ENCODE peak calls at places on chromosomes 7 and 10, in four cellular contexts. One of them, this sample, is unnamed.

GRCh38 chr10:97024181-97025073 is 161.3 kb downstream of the SLIT1 start:
- DNase-seq in fibroblast of villous mesenchyme: peak
- DNase-seq in esophagus squamous epithelium: no peak
- DNase-seq in transverse colon: no peak
- DNase-seq in this sample: no peak

GRCh38 chr7:38744746-38745145 is 113.6 kb upstream of the AMPH start:
- DNase-seq in fibroblast of villous mesenchyme: peak
- DNase-seq in esophagus squamous epithelium: no peak
- DNase-seq in transverse colon: no peak
- DNase-seq in this sample: no peak

GRCh38 chr10:91034494-91035157 is 113.7 kb upstream of the ANKRD1 start:
- DNase-seq in fibroblast of villous mesenchyme: peak
- DNase-seq in esophagus squamous epithelium: no peak
- DNase-seq in transverse colon: peak
- DNase-seq in this sample: no peak

GRCh38 chr7:18667466-18667865 is 171.9 kb downstream of the HDAC9 start:
- DNase-seq in fibroblast of villous mesenchyme: peak
- DNase-seq in esophagus squamous epithelium: no peak
- DNase-seq in transverse colon: no peak
- DNase-seq in this sample: no peak

GRCh38 chr7:43431020-43431595 is 151.8 kb upstream of the STK17A start:
- DNase-seq in fibroblast of villous mesenchyme: peak
- DNase-seq in esophagus squamous epithelium: no peak
- DNase-seq in transverse colon: no peak
- DNase-seq in this sample: no peak

GRCh38 chr10:15370212-15370740 is 813 bp downstream of the FAM171A1 start:
- DNase-seq in fibroblast of villous mesenchyme: peak
- DNase-seq in esophagus squamous epithelium: no peak
- DNase-seq in transverse colon: peak
- DNase-seq in this sample: no peak

GRCh38 chr7:107039199-107039900 is 5.2 kb upstream of the PRKAR2B start:
- DNase-seq in fibroblast of villous mesenchyme: no peak
- DNase-seq in esophagus squamous epithelium: no peak
- DNase-seq in transverse colon: no peak
- DNase-seq in this sample: no peak

GRCh38 chr7:86961686-86962085 is 97.8 kb downstream of the ELAPOR2 start:
- DNase-seq in fibroblast of villous mesenchyme: no peak
- DNase-seq in esophagus squamous epithelium: no peak
- DNase-seq in transverse colon: no peak
- DNase-seq in this sample: no peak

GRCh38 chr7:116354546-116355422 is 144.4 kb downstream of the TES start:
- DNase-seq in fibroblast of villous mesenchyme: peak
- DNase-seq in esophagus squamous epithelium: no peak
- DNase-seq in transverse colon: peak
- DNase-seq in this sample: no peak

GRCh38 chr10:106741131-106741530 is 423.4 kb downstream of the SORCS1 start:
- DNase-seq in fibroblast of villous mesenchyme: no peak
- DNase-seq in esophagus squamous epithelium: no peak
- DNase-seq in transverse colon: no peak
- DNase-seq in this sample: no peak

GRCh38 chr10:102434251-102434913 is 2.0 kb upstream of the CUEDC2 start:
- DNase-seq in fibroblast of villous mesenchyme: peak
- DNase-seq in esophagus squamous epithelium: no peak
- DNase-seq in transverse colon: no peak
- DNase-seq in this sample: no peak

GRCh38 chr7:68888971-68889385 is 709.3 kb upstream of the AUTS2 start:
- DNase-seq in fibroblast of villous mesenchyme: no peak
- DNase-seq in esophagus squamous epithelium: no peak
- DNase-seq in transverse colon: no peak
- DNase-seq in this sample: no peak

GRCh38 chr10:86290933-86291615 is 75.5 kb downstream of the GRID1 start:
- DNase-seq in fibroblast of villous mesenchyme: no peak
- DNase-seq in esophagus squamous epithelium: no peak
- DNase-seq in transverse colon: no peak
- DNase-seq in this sample: no peak

GRCh38 chr7:522071-522937 is 2.7 kb upstream of the PDGFA start:
- DNase-seq in fibroblast of villous mesenchyme: peak
- DNase-seq in esophagus squamous epithelium: no peak
- DNase-seq in transverse colon: peak
- DNase-seq in this sample: peak
- H3K4me3 ChIP-seq in fibroblast of villous mesenchyme: peak
- H3K4me3 ChIP-seq in esophagus squamous epithelium: peak
- H3K4me3 ChIP-seq in transverse colon: peak
- H3K4me3 ChIP-seq in this sample: peak

DNA sequence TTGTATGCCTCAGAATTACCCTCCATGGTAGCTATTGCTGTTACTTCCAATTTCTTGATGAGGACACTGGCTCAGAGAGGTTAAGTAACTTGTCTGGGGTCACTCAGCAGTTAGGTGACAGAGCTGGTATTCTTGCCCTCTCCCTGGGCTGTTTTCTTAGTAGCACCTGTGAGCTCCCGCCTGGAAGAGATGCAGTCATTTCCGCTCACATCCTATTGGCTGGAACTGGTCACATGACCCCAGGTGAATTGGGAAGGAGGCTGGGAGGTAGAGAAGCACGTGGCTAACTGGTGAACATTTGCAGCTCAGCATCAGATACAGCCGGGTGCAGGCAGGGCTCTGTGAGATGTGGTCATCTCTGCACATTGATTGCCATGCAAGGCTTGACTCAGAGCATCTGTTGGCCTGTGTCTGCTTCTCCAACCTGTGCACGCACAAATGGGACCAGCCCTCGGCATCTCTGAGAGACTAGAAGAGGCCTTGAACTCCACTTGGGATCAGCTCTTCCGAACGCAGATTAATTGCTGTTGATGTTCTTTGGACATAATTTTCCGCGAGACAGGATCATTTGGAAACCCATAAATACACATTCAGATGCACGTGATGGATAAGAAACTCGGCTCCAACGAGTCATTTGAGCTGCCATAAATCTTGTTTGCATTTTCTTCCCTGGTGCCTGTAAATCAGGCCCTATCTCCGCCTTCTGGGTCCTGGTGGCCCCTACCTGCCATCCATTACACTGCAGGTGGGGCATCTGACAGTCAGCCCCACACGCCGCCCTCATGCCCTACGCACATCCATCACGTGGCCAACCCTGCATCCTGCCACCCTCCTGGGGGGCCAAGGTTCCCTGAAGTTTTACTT is 42.8 kb downstream of the MYL10 start:
- DNase-seq in fibroblast of villous mesenchyme: no peak
- DNase-seq in esophagus squamous epithelium: no peak
- DNase-seq in transverse colon: peak
- DNase-seq in this sample: no peak
- H3K4me3 ChIP-seq in fibroblast of villous mesenchyme: no peak
- H3K4me3 ChIP-seq in esophagus squamous epithelium: no peak
- H3K4me3 ChIP-seq in transverse colon: no peak
- H3K4me3 ChIP-seq in this sample: no peak

GRCh38 chr10:3805227-3805790 is 20.3 kb upstream of the KLF6 start:
- DNase-seq in fibroblast of villous mesenchyme: peak
- DNase-seq in esophagus squamous epithelium: no peak
- DNase-seq in transverse colon: no peak
- DNase-seq in this sample: no peak
- H3K4me3 ChIP-seq in fibroblast of villous mesenchyme: no peak
- H3K4me3 ChIP-seq in esophagus squamous epithelium: peak
- H3K4me3 ChIP-seq in transverse colon: peak
- H3K4me3 ChIP-seq in this sample: no peak

GRCh38 chr10:110848106-110848505 is 23.6 kb upstream of the PDCD4 start:
- DNase-seq in fibroblast of villous mesenchyme: no peak
- DNase-seq in esophagus squamous epithelium: no peak
- DNase-seq in transverse colon: no peak
- DNase-seq in this sample: no peak

GRCh38 chr10:110850099-110850498 is 21.6 kb upstream of the PDCD4 start:
- DNase-seq in fibroblast of villous mesenchyme: no peak
- DNase-seq in esophagus squamous epithelium: no peak
- DNase-seq in transverse colon: no peak
- DNase-seq in this sample: no peak

GRCh38 chr10:110845756-110846620 is 25.7 kb upstream of the PDCD4 start:
- DNase-seq in fibroblast of villous mesenchyme: no peak
- DNase-seq in esophagus squamous epithelium: no peak
- DNase-seq in transverse colon: peak
- DNase-seq in this sample: no peak

GRCh38 chr10:110845372-110845755 is 26.4 kb upstream of the PDCD4 start:
- DNase-seq in fibroblast of villous mesenchyme: no peak
- DNase-seq in esophagus squamous epithelium: no peak
- DNase-seq in transverse colon: no peak
- DNase-seq in this sample: no peak

GRCh38 chr10:110847351-110847750 is 24.4 kb upstream of the PDCD4 start:
- DNase-seq in fibroblast of villous mesenchyme: no peak
- DNase-seq in esophagus squamous epithelium: no peak
- DNase-seq in transverse colon: no peak
- DNase-seq in this sample: no peak
- H3K4me3 ChIP-seq in fibroblast of villous mesenchyme: no peak
- H3K4me3 ChIP-seq in esophagus squamous epithelium: no peak
- H3K4me3 ChIP-seq in transverse colon: no peak
- H3K4me3 ChIP-seq in this sample: no peak

GRCh38 chr10:125116041-125116649 is 44.2 kb downstream of the CTBP2 start:
- DNase-seq in fibroblast of villous mesenchyme: no peak
- DNase-seq in esophagus squamous epithelium: no peak
- DNase-seq in transverse colon: no peak
- DNase-seq in this sample: no peak
- H3K4me3 ChIP-seq in fibroblast of villous mesenchyme: no peak
- H3K4me3 ChIP-seq in esophagus squamous epithelium: no peak
- H3K4me3 ChIP-seq in transverse colon: no peak
- H3K4me3 ChIP-seq in this sample: no peak

DNA sequence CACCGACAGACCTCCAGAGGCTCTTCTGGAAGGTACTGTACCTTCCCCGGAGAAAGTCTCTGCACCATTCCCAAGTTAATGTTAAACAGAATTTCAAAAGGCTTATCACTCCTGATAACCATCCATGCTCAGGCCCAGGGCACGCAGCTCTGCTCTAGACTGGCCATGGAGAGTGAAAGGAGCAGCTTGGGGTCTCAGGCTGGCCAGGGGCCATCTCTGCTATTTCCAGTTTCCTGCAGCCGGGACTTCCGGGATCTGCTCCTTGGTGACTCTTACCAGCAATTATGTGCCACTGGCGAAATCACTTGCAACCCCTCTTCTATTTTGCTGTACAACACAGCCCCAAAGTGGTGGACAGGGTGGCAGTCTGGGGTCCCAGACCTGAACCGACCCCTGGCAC is 6.0 kb downstream of the CLDN15 start:
- DNase-seq in fibroblast of villous mesenchyme: no peak
- DNase-seq in esophagus squamous epithelium: no peak
- DNase-seq in transverse colon: no peak
- DNase-seq in this sample: no peak
- H3K4me3 ChIP-seq in fibroblast of villous mesenchyme: no peak
- H3K4me3 ChIP-seq in esophagus squamous epithelium: peak
- H3K4me3 ChIP-seq in transverse colon: peak
- H3K4me3 ChIP-seq in this sample: no peak

GRCh38 chr7:71419546-71420337 is 287.8 kb downstream of the GALNT17 start:
- DNase-seq in fibroblast of villous mesenchyme: no peak
- DNase-seq in esophagus squamous epithelium: no peak
- DNase-seq in transverse colon: no peak
- DNase-seq in this sample: no peak

GRCh38 chr7:71429116-71429515 is 297.2 kb downstream of the GALNT17 start:
- DNase-seq in fibroblast of villous mesenchyme: no peak
- DNase-seq in esophagus squamous epithelium: no peak
- DNase-seq in transverse colon: no peak
- DNase-seq in this sample: no peak

GRCh38 chr7:71422104-71422503 is 290.2 kb downstream of the GALNT17 start:
- DNase-seq in fibroblast of villous mesenchyme: no peak
- DNase-seq in esophagus squamous epithelium: no peak
- DNase-seq in transverse colon: no peak
- DNase-seq in this sample: no peak

GRCh38 chr7:71430246-71430645 is 298.3 kb downstream of the GALNT17 start:
- DNase-seq in fibroblast of villous mesenchyme: no peak
- DNase-seq in esophagus squamous epithelium: no peak
- DNase-seq in transverse colon: no peak
- DNase-seq in this sample: no peak

DNA sequence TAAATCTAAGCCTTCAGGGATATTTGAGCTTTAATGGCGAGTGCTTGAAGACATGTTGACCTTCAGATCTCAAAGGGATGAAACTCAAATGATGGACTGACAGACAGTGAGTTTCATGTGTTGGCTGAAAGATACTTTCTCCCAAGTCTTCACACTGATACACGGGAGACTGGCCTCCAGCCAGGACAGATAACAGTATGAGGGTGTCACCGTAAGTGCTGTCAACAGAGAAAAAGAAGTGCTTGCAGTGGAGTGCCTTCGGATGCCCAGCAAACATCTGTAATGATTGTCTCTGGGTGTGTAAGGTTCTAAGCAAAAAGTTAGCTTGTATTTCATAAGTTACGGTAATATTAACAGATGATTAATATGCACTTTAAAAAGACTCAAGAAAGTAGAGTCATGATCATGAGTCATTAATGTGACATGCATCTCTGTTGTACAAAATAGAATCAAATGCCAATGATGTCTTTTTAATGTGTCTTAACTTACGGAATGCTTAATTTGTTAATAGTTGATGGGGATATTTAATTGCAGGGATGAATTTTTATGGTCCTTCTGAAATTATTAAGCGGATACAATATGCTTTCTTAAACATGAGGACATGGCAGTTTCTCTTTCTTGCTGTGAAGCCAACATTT is 292.3 kb downstream of the GALNT17 start:
- DNase-seq in fibroblast of villous mesenchyme: no peak
- DNase-seq in esophagus squamous epithelium: no peak
- DNase-seq in transverse colon: no peak
- DNase-seq in this sample: no peak
- H3K4me3 ChIP-seq in fibroblast of villous mesenchyme: no peak
- H3K4me3 ChIP-seq in esophagus squamous epithelium: no peak
- H3K4me3 ChIP-seq in transverse colon: no peak
- H3K4me3 ChIP-seq in this sample: no peak

DNA sequence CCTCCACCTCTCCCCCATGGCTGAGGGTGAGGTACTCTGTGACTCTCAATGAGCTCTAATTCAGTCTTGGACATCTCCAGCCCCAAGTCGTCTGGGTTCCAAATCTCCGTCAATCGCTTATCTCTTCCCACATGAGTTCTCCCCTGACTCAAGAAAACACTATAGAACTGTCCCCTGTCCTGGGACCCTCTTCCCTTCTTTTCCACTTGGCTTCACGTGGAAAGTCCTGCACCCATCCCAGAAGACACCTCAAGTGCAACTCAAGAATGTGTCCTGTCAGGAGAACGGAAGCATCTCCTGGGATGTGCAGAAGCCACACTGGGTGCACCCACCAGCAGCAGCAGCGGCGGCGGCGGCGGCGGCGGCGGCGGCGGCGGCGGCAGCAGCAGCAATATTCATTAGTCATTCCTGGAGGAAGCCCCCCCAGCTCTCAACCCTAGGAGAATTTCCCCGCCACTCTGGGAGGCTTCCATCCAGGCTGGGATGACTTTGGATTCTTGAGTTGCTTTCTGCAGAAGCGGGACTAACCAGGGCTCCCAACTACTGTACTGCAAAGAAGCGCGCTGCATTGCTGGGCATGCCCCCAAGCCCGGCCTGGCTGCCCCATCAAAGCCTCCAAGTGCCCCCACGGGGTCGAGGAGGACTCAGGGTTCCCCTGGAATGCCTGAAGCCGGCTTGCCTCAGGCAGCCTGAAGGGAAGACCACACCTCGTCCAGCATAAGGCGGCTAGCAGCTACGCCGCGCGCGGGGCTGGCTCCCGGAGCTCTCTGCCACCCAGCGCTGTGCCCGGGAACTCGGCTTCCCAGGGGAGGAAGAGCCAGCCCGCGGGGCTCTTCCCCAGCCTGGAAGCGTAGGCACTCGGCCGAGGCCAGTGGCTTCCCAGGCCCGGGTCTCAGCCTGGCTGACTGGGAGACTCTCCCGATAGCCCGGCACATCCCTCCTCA is 1.0 kb downstream of the CRTAC1 start:
- DNase-seq in fibroblast of villous mesenchyme: no peak
- DNase-seq in esophagus squamous epithelium: no peak
- DNase-seq in transverse colon: no peak
- DNase-seq in this sample: no peak
- H3K4me3 ChIP-seq in fibroblast of villous mesenchyme: no peak
- H3K4me3 ChIP-seq in esophagus squamous epithelium: peak
- H3K4me3 ChIP-seq in transverse colon: peak
- H3K4me3 ChIP-seq in this sample: no peak